ENCODE peak calls at places on chromosomes 5 and 9, in eight cellular contexts. X is astrocyte of the spinal cord; E is AG08395; O is right atrium auricular region; M is MCF 10A; J is frontal cortex; A is T1000; N is activated naive CD4-positive, alpha-beta T cell treated with anti-CD3 and anti-CD28 coated beads, Interleukin-2, amount 10 ng/mL, durations not matched to agents 7 days and 5 days. I is an unnamed sample.

GRCh38 chr9:73451003-73451402 is 299.3 kb downstream of the ANXA1 start:
- DNase-seq in A (no peak), X (no peak), M (no peak), O (no peak), J (no peak), N (no peak), E (no peak), I (no peak)

GRCh38 chr9:107638496-107638895 is 148.9 kb upstream of the KLF4 start:
- DNase-seq in M (no peak), J (no peak), X (peak), A (no peak), N (no peak), E (no peak), O (no peak), I (no peak)

GRCh38 chr5:115586525-115587146 is 15.6 kb downstream of the TICAM2 start:
- DNase-seq in A (no peak), J (no peak), M (peak), X (peak), N (no peak), E (peak), O (no peak), I (peak)

GRCh38 chr9:104993291-104993963 is 65.5 kb upstream of the ABCA1 start:
- DNase-seq in J (no peak), E (peak), N (no peak), A (no peak), X (peak), O (peak), M (no peak), I (no peak)

GRCh38 chr9:124011460-124012301 is at the start of gene LHX2:
- DNase-seq in N (no peak), M (peak), J (peak), O (no peak), A (peak), E (peak), X (peak), I (peak)

GRCh38 chr9:8855046-8855445 is 1055.5 kb upstream of the DMAC1 start:
- DNase-seq in A (no peak), M (no peak), X (peak), E (no peak), N (no peak), O (no peak), J (no peak), I (no peak)

GRCh38 chr5:23655674-23656073 is 148.3 kb downstream of the PRDM9 start:
- DNase-seq in O (no peak), N (no peak), X (no peak), A (peak), M (peak), J (no peak), E (no peak), I (no peak)

GRCh38 chr9:128685636-128686489 is 3.2 kb upstream of the SET start:
- DNase-seq in O (no peak), X (no peak), M (no peak), N (peak), A (no peak), E (no peak), J (no peak), I (no peak)

GRCh38 chr5:178569485-178569884 is 20.7 kb downstream of the COL23A1 start:
- DNase-seq in A (no peak), E (peak), X (no peak), J (no peak), M (no peak), O (no peak), N (no peak), I (no peak)

GRCh38 chr5:107831612-107832395 is 161.1 kb upstream of the EFNA5 start:
- DNase-seq in J (no peak), M (no peak), X (no peak), E (peak), O (no peak), N (no peak), A (no peak), I (no peak)

GRCh38 chr9:89236955-89237573 is 58.4 kb upstream of the SHC3 start:
- DNase-seq in N (no peak), M (peak), X (no peak), A (no peak), O (no peak), E (no peak), J (no peak), I (peak)

GRCh38 chr9:78239506-78239905 is 3.6 kb downstream of the CEP78 start:
- DNase-seq in J (no peak), E (no peak), M (peak), O (no peak), X (no peak), A (no peak), N (no peak), I (peak)

GRCh38 chr5:179953934-179954833 is 46.5 kb upstream of the TBC1D9B start:
- DNase-seq in A (no peak), X (no peak), J (no peak), N (no peak), O (no peak), E (no peak), M (peak), I (no peak)

I was measured in T47D.